ENCODE peak calls at places on chromosomes 3 and 15, in ten cellular contexts. Q is A549; X is transverse colon; A is heart right ventricle; T is left lung; M is fibroblast of lung; G is astrocyte; O is left ventricle myocardium inferior; S is CD8-positive, alpha-beta T cell; L is neuronal stem cell. F is an unnamed sample. For H3K4me1, the result is how much of the 10 kb centered on the place peaks cover.

GRCh38 chr3:58117561-58118305 is 93.0 kb downstream of the DNASE1L3 start:
- DNase-seq in T (peak), L (no peak), A (peak), S (no peak), X (no peak), O (peak), Q (no peak), M (peak), G (peak), F (peak)

GRCh38 chr15:84955089-84955848 is 26.4 kb upstream of the PDE8A start:
- DNase-seq in X (peak), Q (peak), O (peak), T (peak), S (peak), L (peak), A (peak), M (peak), G (peak), F (peak)

GRCh38 chr3:158522737-158523136 is 48.3 kb upstream of the MLF1 start:
- DNase-seq in T (no peak), M (peak), X (no peak), Q (no peak), L (no peak), S (no peak), A (no peak), O (no peak), G (peak), F (no peak)

GRCh38 chr3:13507791-13508339 is 27.8 kb downstream of the HDAC11 start:
- DNase-seq in X (no peak), S (no peak), G (no peak), T (no peak), Q (no peak), L (no peak), A (no peak), O (peak), M (peak), F (peak)

GRCh38 chr15:51121118-51121517 is 26.4 kb upstream of the TNFAIP8L3 start:
- DNase-seq in Q (peak), A (no peak), O (no peak), S (no peak), L (no peak), T (peak), M (peak), G (peak), X (no peak), F (peak)

GRCh38 chr3:16378920-16379319 is 113.9 kb downstream of the OXNAD1 start:
- DNase-seq in Q (no peak), O (no peak), G (peak), A (no peak), T (no peak), M (peak), L (no peak), X (no peak), S (no peak), F (no peak)

GRCh38 chr3:124384527-124384926 is 345.7 kb upstream of the UMPS start:
- DNase-seq in X (no peak), G (no peak), Q (no peak), S (no peak), O (no peak), T (no peak), M (no peak), L (no peak), A (no peak), F (peak)

GRCh38 chr3:157369712-157370447 is 66.8 kb upstream of the PTX3 start:
- DNase-seq in O (no peak), L (no peak), Q (peak), S (no peak), X (no peak), G (no peak), M (no peak), A (no peak), T (no peak), F (no peak)

GRCh38 chr15:98754283-98755022 is 106.1 kb downstream of the IGF1R start:
- DNase-seq in X (no peak), O (no peak), M (peak), Q (peak), L (peak), S (no peak), T (no peak), A (no peak), G (peak), F (no peak)

GRCh38 chr3:8888296-8888915 is 74.9 kb downstream of the RAD18 start:
- DNase-seq in G (peak), S (no peak), M (peak), X (no peak), Q (no peak), O (no peak), A (no peak), T (no peak), L (no peak), F (no peak)

GRCh38 chr3:7484636-7485035 is 623.7 kb downstream of the GRM7 start:
- DNase-seq in A (no peak), O (no peak), S (no peak), M (peak), T (no peak), Q (no peak), G (peak), L (no peak), X (no peak), F (no peak)

GRCh38 chr3:118981494-118982134 is 53.0 kb downstream of the IGSF11 start:
- DNase-seq in O (no peak), X (no peak), Q (no peak), G (no peak), S (no peak), L (no peak), A (no peak), T (no peak), M (no peak), F (no peak)

GRCh38 chr3:39788484-39788883 is 20.9 kb upstream of the MYRIP start:
- DNase-seq in T (no peak), S (no peak), M (no peak), O (no peak), X (no peak), A (no peak), G (no peak), Q (no peak), L (no peak), F (no peak)

GRCh38 chr3:24562874-24563273 is 68.2 kb upstream of the THRB start:
- DNase-seq in S (no peak), O (no peak), Q (no peak), A (no peak), X (no peak), G (no peak), T (no peak), L (no peak), M (peak), F (no peak)

GRCh38 chr15:96264351-96264798 is 66.1 kb upstream of the NR2F2 start:
- DNase-seq in S (no peak), L (no peak), Q (peak), O (no peak), M (no peak), A (no peak), X (no peak), T (peak), G (no peak), F (no peak)

GRCh38 chr3:45988804-45989203 is 6.8 kb downstream of the FYCO1 start:
- DNase-seq in Q (no peak), S (no peak), T (no peak), O (no peak), L (no peak), A (no peak), M (peak), G (peak), X (no peak), F (no peak)

GRCh38 chr3:108131105-108131794 is 40.4 kb upstream of the CD47 start:
- DNase-seq in L (no peak), O (no peak), Q (peak), T (no peak), S (no peak), M (peak), A (no peak), X (no peak), G (peak), F (no peak)

GRCh38 chr3:127680790-127681189 is 8.0 kb downstream of the ABTB1 start:
- DNase-seq in O (peak), L (no peak), M (no peak), T (peak), Q (no peak), G (no peak), X (no peak), S (no peak), A (no peak), F (no peak)

GRCh38 chr3:112773864-112774263 is 72.8 kb downstream of the CD200R1L start:
- DNase-seq in A (no peak), X (peak), L (no peak), T (peak), M (peak), G (peak), Q (peak), O (no peak), S (peak), F (no peak)

GRCh38 chr3:37347941-37348340 is 173.6 kb upstream of the LRRFIP2 start:
- DNase-seq in O (no peak), T (no peak), X (no peak), A (no peak), L (no peak), S (no peak), G (peak), M (peak), Q (no peak), F (no peak)

GRCh38 chr3:38843898-38844297 is 27.9 kb upstream of the SCN10A start:
- DNase-seq in S (no peak), A (peak), O (no peak), G (peak), T (no peak), M (peak), X (no peak), Q (peak), L (peak), F (no peak)

GRCh38 chr3:169604568-169604967 is 58.9 kb downstream of the MECOM start:
- DNase-seq in M (no peak), Q (peak), A (no peak), L (no peak), T (no peak), O (no peak), X (no peak), S (no peak), G (no peak), F (no peak)

GRCh38 chr3:30622047-30622545 is 15.7 kb downstream of the TGFBR2 start:
- DNase-seq in X (no peak), T (no peak), O (no peak), S (no peak), Q (no peak), G (no peak), A (no peak), L (no peak), M (no peak), F (no peak)

GRCh38 chr3:184616416-184616815 is 54.8 kb downstream of the EPHB3 start:
- DNase-seq in G (peak), L (no peak), M (peak), X (no peak), A (no peak), Q (no peak), S (no peak), O (no peak), T (no peak), F (no peak)

GRCh38 chr3:47011371-47011770 is 31.9 kb downstream of the NBEAL2 start:
- DNase-seq in Q (no peak), T (no peak), A (no peak), O (no peak), M (no peak), G (no peak), S (no peak), L (no peak), X (no peak), F (peak)

GRCh38 chr3:79329154-79329553 is 438.6 kb downstream of the ROBO1 start:
- DNase-seq in S (no peak), A (no peak), T (no peak), G (peak), M (peak), Q (no peak), X (no peak), L (no peak), O (no peak), F (no peak)

GRCh38 chr15:22979069-22979698 is 984 bp downstream of the CYFIP1 start:
- DNase-seq in X (peak), Q (peak), M (peak), G (peak), O (peak), L (peak), S (no peak), A (peak), T (peak), F (peak)

GRCh38 chr15:84962975-84963374 is 18.7 kb upstream of the PDE8A start:
- DNase-seq in A (no peak), O (no peak), T (no peak), G (no peak), M (no peak), Q (no peak), X (no peak), S (no peak), L (no peak), F (no peak)

GRCh38 chr3:20669184-20669583 is 483.2 kb upstream of the SGO1 start:
- DNase-seq in M (peak), X (no peak), G (peak), Q (no peak), O (peak), A (peak), L (no peak), S (no peak), T (no peak), F (no peak)

GRCh38 chr15:83973816-83974215 is 261.8 kb upstream of the GOLGA6L4 start:
- DNase-seq in M (no peak), O (no peak), A (no peak), L (no peak), Q (peak), X (no peak), G (no peak), S (no peak), T (no peak), F (no peak)

GRCh38 chr3:187875868-187876267 is 130.6 kb upstream of the BCL6 start:
- DNase-seq in A (no peak), T (no peak), G (no peak), L (no peak), O (no peak), S (no peak), M (no peak), X (no peak), Q (no peak), F (no peak)

GRCh38 chr3:187873843-187874242 is 128.6 kb upstream of the BCL6 start:
- DNase-seq in S (no peak), M (no peak), T (no peak), L (no peak), A (no peak), G (no peak), Q (no peak), X (no peak), O (no peak), F (no peak)

GRCh38 chr3:187880438-187880837 is 135.2 kb upstream of the BCL6 start:
- DNase-seq in L (no peak), G (peak), S (no peak), X (no peak), M (peak), Q (no peak), A (no peak), T (no peak), O (no peak), F (no peak)

DNA sequence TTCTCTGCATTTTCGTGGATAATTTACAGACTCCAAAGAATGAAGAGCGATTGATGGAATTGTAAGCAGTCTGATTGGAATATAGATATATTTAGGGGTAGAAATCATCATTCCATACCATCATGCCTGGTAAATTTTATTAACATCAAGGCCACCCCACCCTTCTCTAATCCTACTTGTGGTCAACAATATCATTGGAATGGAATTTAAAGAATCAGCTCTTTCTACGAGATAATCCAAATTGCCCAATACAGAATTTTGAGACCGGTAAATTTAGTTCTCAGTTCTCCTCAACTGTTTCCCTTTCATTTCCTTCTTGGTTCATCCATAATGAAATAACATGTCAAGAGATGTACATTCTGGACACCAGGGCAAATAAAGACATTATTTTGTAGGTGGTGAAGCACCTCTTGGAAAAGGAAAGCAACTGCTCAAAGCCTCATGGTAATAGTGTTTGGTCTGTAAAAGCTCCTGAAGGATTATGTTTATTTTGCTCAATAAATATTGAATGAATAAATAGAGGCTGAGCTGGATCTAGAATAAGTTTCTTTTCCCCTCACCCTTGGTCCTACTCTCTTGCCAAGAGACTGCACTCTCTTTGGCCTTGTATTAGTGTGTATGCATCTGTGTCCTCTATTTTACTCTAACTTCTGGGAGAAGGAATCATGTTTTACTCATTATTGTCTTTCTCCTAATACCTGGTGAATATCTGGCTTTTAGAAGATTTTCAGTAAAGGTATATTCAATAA is 133.7 kb upstream of the BCL6 start:
- DNase-seq in A (no peak), M (peak), G (peak), X (no peak), Q (no peak), T (no peak), S (no peak), O (no peak), L (no peak), F (no peak)
- H3K27ac ChIP-seq in A (no peak), M (peak), G (no peak), X (no peak), Q (no peak), T (no peak), S (no peak), O (no peak), L (no peak), F (no peak)

GRCh38 chr3:181709537-181710279 is 2.0 kb upstream of the SOX2 start:
- DNase-seq in Q (peak), L (no peak), M (peak), S (peak), A (peak), G (peak), O (peak), T (peak), X (peak), F (peak)
- H3K4me1 ChIP-seq in Q (under half), L (under half), M (under half), S (under half), A (under half), G (under half), O (under half), T (under half), X (under half), F (under half)

GRCh38 chr15:82781349-82781748 is 24.5 kb downstream of the FSD2 start:
- DNase-seq in X (no peak), A (no peak), M (no peak), Q (no peak), O (no peak), G (no peak), S (no peak), L (no peak), T (no peak), F (no peak)

GRCh38 chr15:82778755-82779154 is 27.1 kb downstream of the FSD2 start:
- DNase-seq in S (no peak), L (no peak), A (no peak), G (no peak), X (no peak), T (no peak), Q (no peak), O (no peak), M (no peak), F (no peak)
- H3K27ac ChIP-seq in S (no peak), L (no peak), A (no peak), G (no peak), X (no peak), T (no peak), Q (no peak), O (no peak), M (no peak), F (no peak)

GRCh38 chr3:63872135-63872924 is 8.7 kb downstream of the ATXN7 start:
- DNase-seq in G (peak), X (no peak), Q (no peak), S (no peak), L (no peak), A (no peak), M (peak), T (no peak), O (no peak), F (no peak)
- H3K4me1 ChIP-seq in G (under half), X (under half), Q (under half), S (under half), L (under half), A (under half), M (under half), T (under half), O (under half), F (under half)

DNA sequence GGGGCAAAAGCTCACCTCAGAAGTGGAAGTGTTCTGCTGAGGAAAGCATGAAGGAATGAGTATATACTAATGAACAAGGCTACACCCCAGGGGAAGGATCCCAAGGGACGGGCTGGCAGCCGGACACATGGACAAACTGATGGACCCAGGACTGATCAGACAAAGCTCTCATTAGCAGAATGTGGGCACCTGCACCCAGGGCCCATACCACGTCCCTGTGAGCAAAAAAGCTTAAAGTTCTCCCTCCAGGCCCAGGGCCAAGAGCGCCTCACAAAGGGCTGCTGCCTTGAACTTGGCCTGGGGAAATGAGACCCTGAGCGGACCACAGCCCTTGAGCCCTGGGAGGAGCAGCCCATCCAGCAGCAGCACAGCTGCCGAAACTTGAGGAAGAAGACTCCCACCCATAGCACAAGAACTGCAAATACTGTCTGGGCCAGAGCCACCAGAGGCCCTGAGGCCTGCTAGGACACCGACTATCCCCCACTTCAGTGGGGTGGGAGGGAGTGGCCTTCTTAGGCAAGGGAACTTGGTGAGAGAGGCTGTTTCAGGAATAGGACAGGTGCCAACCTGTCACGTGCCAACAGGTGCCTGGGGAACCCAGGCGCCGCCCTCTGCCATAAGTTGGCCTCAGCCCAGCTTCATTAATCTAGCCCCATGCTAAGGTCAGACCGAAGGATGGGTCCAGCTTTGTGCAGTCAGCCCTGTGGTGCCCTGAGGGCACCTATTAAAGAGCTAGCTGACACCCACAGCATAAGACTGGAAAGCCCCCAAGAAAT is 2.3 kb upstream of the GMPPB start:
- DNase-seq in M (no peak), A (no peak), S (no peak), O (peak), T (no peak), G (no peak), L (no peak), Q (no peak), X (peak), F (no peak)
- H3K27ac ChIP-seq in M (no peak), A (no peak), S (no peak), O (peak), T (no peak), G (no peak), L (no peak), Q (no peak), X (peak), F (no peak)

DNA sequence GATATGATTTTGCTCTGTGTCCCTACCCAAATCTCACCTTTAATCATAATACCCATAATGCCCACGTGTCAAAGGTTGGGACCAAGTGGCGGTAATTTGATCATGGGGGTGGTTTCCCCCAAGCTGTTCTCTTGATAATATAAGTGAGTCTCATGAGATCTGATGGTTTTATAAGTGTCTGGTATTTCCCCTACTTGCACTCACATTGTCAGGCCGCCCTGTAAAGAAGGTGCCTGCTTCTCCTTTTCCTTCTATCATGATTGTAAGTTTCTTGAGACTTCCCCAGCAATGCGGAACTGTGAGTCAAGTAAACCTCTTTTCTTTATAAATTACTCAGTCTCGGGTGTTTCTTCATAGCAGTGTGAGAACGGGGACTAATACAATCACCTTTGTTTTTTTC is 279.8 kb downstream of the ARPP21 start:
- DNase-seq in T (no peak), L (no peak), A (no peak), X (no peak), G (no peak), S (no peak), M (no peak), O (no peak), Q (no peak), F (no peak)
- H3K4me1 ChIP-seq in T (under half), L (under half), A (under half), X (under half), G (under half), S (under half), M (under half), O (under half), Q (under half), F (under half)

GRCh38 chr3:172676208-172676920 is 34.5 kb downstream of the NCEH1 start:
- DNase-seq in X (no peak), G (no peak), A (peak), S (no peak), L (no peak), O (no peak), T (no peak), Q (no peak), M (no peak), F (no peak)
- H3K27ac ChIP-seq in X (peak), G (peak), A (peak), S (no peak), L (no peak), O (peak), T (no peak), Q (peak), M (peak), F (no peak)